ENCODE peak calls at places on chromosomes 1 and 21, in five cellular contexts. One of them, this sample, is unnamed.

GRCh38 chr1:161013104-161013590 is 7.8 kb downstream of the F11R start:
- DNase-seq in mammary epithelial cell: peak; percentile 34
- DNase-seq in cardiac muscle cell: peak; percentile 62
- DNase-seq in D341Med: no peak
- DNase-seq in T follicular helper cell: no peak
- DNase-seq in this sample: no peak

GRCh38 chr1:64006276-64007051 is 197.0 kb upstream of the UBE2U start:
- DNase-seq in D341Med: no peak
- DNase-seq in mammary epithelial cell: peak; percentile 75
- DNase-seq in T follicular helper cell: no peak
- DNase-seq in cardiac muscle cell: peak; percentile 54
- DNase-seq in this sample: peak; percentile 76

GRCh38 chr21:14995695-14996490 is 68.9 kb downstream of the NRIP1 start:
- DNase-seq in cardiac muscle cell: peak; percentile 80
- DNase-seq in D341Med: no peak
- DNase-seq in T follicular helper cell: no peak
- DNase-seq in mammary epithelial cell: peak; percentile 13
- DNase-seq in this sample: peak; percentile 78

GRCh38 chr1:6325482-6325881 is 64.6 kb upstream of the GPR153 start:
- DNase-seq in T follicular helper cell: no peak
- DNase-seq in cardiac muscle cell: no peak
- DNase-seq in mammary epithelial cell: peak; percentile 94
- DNase-seq in D341Med: no peak
- DNase-seq in this sample: no peak

GRCh38 chr1:18110968-18111367 is 3.4 kb downstream of the IGSF21 start:
- DNase-seq in mammary epithelial cell: no peak
- DNase-seq in T follicular helper cell: no peak
- DNase-seq in D341Med: peak; percentile 37
- DNase-seq in cardiac muscle cell: no peak
- DNase-seq in this sample: no peak

GRCh38 chr1:37475380-37476086 is 1.2 kb downstream of the ZC3H12A start:
- DNase-seq in T follicular helper cell: no peak
- DNase-seq in cardiac muscle cell: no peak
- DNase-seq in D341Med: no peak
- DNase-seq in mammary epithelial cell: no peak
- DNase-seq in this sample: peak; percentile 25

GRCh38 chr1:86778510-86779218 is 74.3 kb downstream of the SH3GLB1 start:
- DNase-seq in cardiac muscle cell: peak; percentile 45
- DNase-seq in D341Med: no peak
- DNase-seq in mammary epithelial cell: peak; percentile 43
- DNase-seq in T follicular helper cell: no peak
- DNase-seq in this sample: peak; percentile 82

GRCh38 chr1:206900149-206900548 is 2.9 kb downstream of the IL24 start:
- DNase-seq in D341Med: no peak
- DNase-seq in mammary epithelial cell: no peak
- DNase-seq in T follicular helper cell: no peak
- DNase-seq in cardiac muscle cell: no peak
- DNase-seq in this sample: no peak

GRCh38 chr1:209560952-209561351 is 22.6 kb upstream of the CAMK1G start:
- DNase-seq in T follicular helper cell: no peak
- DNase-seq in cardiac muscle cell: no peak
- DNase-seq in D341Med: no peak
- DNase-seq in mammary epithelial cell: no peak
- DNase-seq in this sample: no peak

GRCh38 chr1:111603979-111604378 is 15.6 kb upstream of the RAP1A start:
- DNase-seq in mammary epithelial cell: no peak
- DNase-seq in cardiac muscle cell: no peak
- DNase-seq in D341Med: no peak
- DNase-seq in T follicular helper cell: peak; percentile 70
- DNase-seq in this sample: no peak

GRCh38 chr1:71667224-71667623 is 586.4 kb upstream of the ZRANB2 start:
- DNase-seq in cardiac muscle cell: peak; percentile 7
- DNase-seq in D341Med: no peak
- DNase-seq in mammary epithelial cell: peak; percentile 23
- DNase-seq in T follicular helper cell: no peak
- DNase-seq in this sample: peak; percentile 24

GRCh38 chr1:240790851-240791250 is 178.9 kb upstream of the GREM2 start:
- DNase-seq in mammary epithelial cell: no peak
- DNase-seq in D341Med: no peak
- DNase-seq in cardiac muscle cell: no peak
- DNase-seq in T follicular helper cell: no peak
- DNase-seq in this sample: no peak

GRCh38 chr1:239803666-239804228 is 287.9 kb upstream of the FMN2 start:
- DNase-seq in mammary epithelial cell: no peak
- DNase-seq in T follicular helper cell: no peak
- DNase-seq in D341Med: no peak
- DNase-seq in cardiac muscle cell: no peak
- DNase-seq in this sample: no peak

GRCh38 chr1:191690931-191691330 is 467.3 kb upstream of the RGS18 start:
- DNase-seq in D341Med: no peak
- DNase-seq in mammary epithelial cell: no peak
- DNase-seq in T follicular helper cell: no peak
- DNase-seq in cardiac muscle cell: no peak
- DNase-seq in this sample: no peak

GRCh38 chr21:42232176-42232825 is 13.4 kb downstream of the ABCG1 start:
- DNase-seq in T follicular helper cell: no peak
- DNase-seq in D341Med: no peak
- DNase-seq in cardiac muscle cell: no peak
- DNase-seq in mammary epithelial cell: no peak
- DNase-seq in this sample: no peak

GRCh38 chr1:40944841-40945430 is 34.6 kb upstream of the CTPS1 start:
- DNase-seq in cardiac muscle cell: peak; percentile 67
- DNase-seq in mammary epithelial cell: no peak
- DNase-seq in T follicular helper cell: no peak
- DNase-seq in D341Med: no peak
- DNase-seq in this sample: peak; percentile 57

GRCh38 chr1:228940526-228940925 is 205.2 kb downstream of the RHOU start:
- DNase-seq in mammary epithelial cell: no peak
- DNase-seq in D341Med: no peak
- DNase-seq in cardiac muscle cell: no peak
- DNase-seq in T follicular helper cell: no peak
- DNase-seq in this sample: no peak

GRCh38 chr1:115164484-115164883 is 75.2 kb upstream of the TSPAN2 start:
- DNase-seq in T follicular helper cell: no peak
- DNase-seq in mammary epithelial cell: no peak
- DNase-seq in cardiac muscle cell: no peak
- DNase-seq in D341Med: no peak
- DNase-seq in this sample: peak; percentile 31

GRCh38 chr1:64043976-64044375 is 159.4 kb upstream of the UBE2U start:
- DNase-seq in T follicular helper cell: no peak
- DNase-seq in D341Med: no peak
- DNase-seq in mammary epithelial cell: peak; percentile 72
- DNase-seq in cardiac muscle cell: peak; percentile 64
- DNase-seq in this sample: peak; percentile 81

GRCh38 chr1:165073402-165074007 is 283.0 kb downstream of the LMX1A start:
- DNase-seq in D341Med: peak; percentile 76
- DNase-seq in cardiac muscle cell: peak; percentile 72
- DNase-seq in T follicular helper cell: no peak
- DNase-seq in mammary epithelial cell: peak; percentile 35
- DNase-seq in this sample: peak; percentile 27

GRCh38 chr1:165431079-165431478 is 13.8 kb downstream of the RXRG start:
- DNase-seq in T follicular helper cell: no peak
- DNase-seq in mammary epithelial cell: no peak
- DNase-seq in cardiac muscle cell: no peak
- DNase-seq in D341Med: no peak
- DNase-seq in this sample: no peak

GRCh38 chr1:217569021-217569420 is 61.9 kb downstream of the GPATCH2 start:
- DNase-seq in T follicular helper cell: no peak
- DNase-seq in cardiac muscle cell: no peak
- DNase-seq in mammary epithelial cell: no peak
- DNase-seq in D341Med: no peak
- DNase-seq in this sample: no peak

GRCh38 chr1:45365051-45365450 is 24.8 kb upstream of the MUTYH start:
- DNase-seq in T follicular helper cell: no peak
- DNase-seq in cardiac muscle cell: no peak
- DNase-seq in mammary epithelial cell: no peak
- DNase-seq in D341Med: no peak
- DNase-seq in this sample: no peak

GRCh38 chr1:106798991-106799390 is 257.5 kb upstream of the PRMT6 start:
- DNase-seq in mammary epithelial cell: peak; percentile 1
- DNase-seq in cardiac muscle cell: no peak
- DNase-seq in T follicular helper cell: no peak
- DNase-seq in D341Med: no peak
- DNase-seq in this sample: peak; percentile 2

GRCh38 chr1:4004635-4005430 is 104.8 kb upstream of the C1orf174 start:
- DNase-seq in T follicular helper cell: no peak
- DNase-seq in D341Med: no peak
- DNase-seq in cardiac muscle cell: no peak
- DNase-seq in mammary epithelial cell: no peak
- DNase-seq in this sample: no peak

GRCh38 chr21:41715649-41716321 is 51.1 kb downstream of the RIPK4 start:
- DNase-seq in T follicular helper cell: no peak
- DNase-seq in mammary epithelial cell: peak; percentile 98
- DNase-seq in cardiac muscle cell: no peak
- DNase-seq in D341Med: no peak
- DNase-seq in this sample: no peak

GRCh38 chr21:15066231-15066577 is 1.4 kb upstream of the NRIP1 start:
- DNase-seq in T follicular helper cell: no peak
- DNase-seq in cardiac muscle cell: no peak
- DNase-seq in mammary epithelial cell: no peak
- DNase-seq in D341Med: no peak
- DNase-seq in this sample: no peak

GRCh38 chr1:18901147-18901951 is 1.0 kb downstream of the ALDH4A1 start:
- DNase-seq in mammary epithelial cell: no peak
- DNase-seq in T follicular helper cell: no peak
- DNase-seq in cardiac muscle cell: no peak
- DNase-seq in D341Med: no peak
- DNase-seq in this sample: no peak

GRCh38 chr1:235074335-235075120 is 54.1 kb downstream of the TOMM20 start:
- DNase-seq in T follicular helper cell: no peak
- DNase-seq in mammary epithelial cell: peak; percentile 73
- DNase-seq in D341Med: no peak
- DNase-seq in cardiac muscle cell: peak; percentile 49
- DNase-seq in this sample: peak; percentile 79

GRCh38 chr1:77832889-77833288 is 53.4 kb downstream of the MIGA1 start:
- DNase-seq in T follicular helper cell: no peak
- DNase-seq in mammary epithelial cell: peak; percentile 68
- DNase-seq in cardiac muscle cell: peak; percentile 98
- DNase-seq in D341Med: no peak
- DNase-seq in this sample: peak; percentile 98

GRCh38 chr21:45041351-45041805 is 33.0 kb upstream of the ADARB1 start:
- DNase-seq in D341Med: no peak
- DNase-seq in mammary epithelial cell: no peak
- DNase-seq in cardiac muscle cell: peak; percentile 96
- DNase-seq in T follicular helper cell: no peak
- DNase-seq in this sample: peak; percentile 25

This sample was measured in astrocyte.